ENCODE peak calls at places on chromosomes 11 and 22, in five cellular contexts. H is AG10803; V is stimulated activated CD4-positive, alpha-beta T cell treated with anti-CD3 and anti-CD28 coated beads, TNF-alpha, amount 100 ng/mL, for 1 hour; J is occipital lobe; T is T-helper 9 cell. U is an unnamed sample.

GRCh38 chr11:128133501-128133900 is 453.9 kb downstream of the ETS1 start:
- DNase-seq in H (no peak), V (no peak), J (no peak), T (no peak), U (no peak)

GRCh38 chr11:119340335-119341221 is at the start of gene C1QTNF5:
- DNase-seq in H (peak; percentile 84), V (no peak), J (no peak), T (no peak), U (peak; percentile 63)

GRCh38 chr22:45864959-45865496 is 111.9 kb downstream of the WNT7B start:
- DNase-seq in H (no peak), V (no peak), J (no peak), T (no peak), U (no peak)

GRCh38 chr22:22854466-22854865 is 33.1 kb upstream of the IGLL5 start:
- DNase-seq in H (no peak), V (no peak), J (no peak), T (no peak), U (no peak)

GRCh38 chr11:118953265-118953664 is 2.8 kb upstream of the UPK2 start:
- DNase-seq in H (no peak), V (no peak), J (peak; percentile 83), T (no peak), U (no peak)

GRCh38 chr11:28209906-28210305 is 101.7 kb downstream of the METTL15 start:
- DNase-seq in H (peak; percentile 64), V (no peak), J (no peak), T (no peak), U (no peak)

GRCh38 chr11:29159552-29160465 is 857.0 kb downstream of the KCNA4 start:
- DNase-seq in H (peak; percentile 73), V (no peak), J (no peak), T (no peak), U (no peak)

GRCh38 chr22:24486501-24486921 is 8.6 kb upstream of the UPB1 start:
- DNase-seq in H (peak; percentile 90), V (no peak), J (no peak), T (no peak), U (no peak)

GRCh38 chr11:130118165-130118564 is 41.4 kb upstream of the ST14 start:
- DNase-seq in H (no peak), V (no peak), J (no peak), T (no peak), U (no peak)

GRCh38 chr22:17922925-17923898 is 101.1 kb downstream of the MICAL3 start:
- DNase-seq in H (peak; percentile 89), V (no peak), J (no peak), T (no peak), U (no peak)

GRCh38 chr22:48569476-48570233 is 1258.0 kb downstream of the BRD1 start:
- DNase-seq in H (no peak), V (no peak), J (no peak), T (no peak), U (no peak)

GRCh38 chr11:125423247-125423849 is 72.7 kb downstream of the FEZ1 start:
- DNase-seq in H (no peak), V (no peak), J (no peak), T (no peak), U (no peak)

GRCh38 chr22:37951305-37951704 is 2.1 kb downstream of the C22orf23 start:
- DNase-seq in H (no peak), V (no peak), J (no peak), T (no peak), U (no peak)

GRCh38 chr11:88434333-88434976 is 96.9 kb upstream of the CTSC start:
- DNase-seq in H (no peak), V (no peak), J (no peak), T (no peak), U (no peak)

GRCh38 chr11:14656536-14657457 is 13.2 kb downstream of the PDE3B start:
- DNase-seq in H (no peak), V (no peak), J (no peak), T (no peak), U (no peak)

GRCh38 chr11:3202759-3203158 is 15.9 kb downstream of the MRGPRG start:
- DNase-seq in H (peak; percentile 13), V (no peak), J (no peak), T (no peak), U (no peak)

GRCh38 chr22:47190276-47190956 is 428.0 kb downstream of the TBC1D22A start:
- DNase-seq in H (no peak), V (no peak), J (no peak), T (no peak), U (no peak)

GRCh38 chr11:2102883-2103213 is 36.3 kb downstream of the IGF2 start:
- DNase-seq in H (no peak), V (no peak), J (no peak), T (no peak), U (no peak)

GRCh38 chr11:120651396-120651795 is 139.8 kb downstream of the GRIK4 start:
- DNase-seq in H (no peak), V (no peak), J (no peak), T (no peak), U (no peak)

GRCh38 chr11:26960265-26960664 is 33.6 kb upstream of the FIBIN start:
- DNase-seq in H (no peak), V (no peak), J (no peak), T (no peak), U (no peak)

GRCh38 chr11:118291453-118291852 is 13.1 kb upstream of the CD3E start:
- DNase-seq in H (no peak), V (no peak), J (no peak), T (no peak), U (no peak)

GRCh38 chr22:33034753-33035152 is 23.4 kb downstream of the SYN3 start:
- DNase-seq in H (no peak), V (no peak), J (no peak), T (no peak), U (no peak)

GRCh38 chr22:36900880-36901279 is 12.5 kb upstream of the CSF2RB start:
- DNase-seq in H (no peak), V (no peak), J (no peak), T (no peak), U (no peak)

GRCh38 chr11:64990222-64990918 is 6.4 kb downstream of the BATF2 start:
- DNase-seq in H (no peak), V (no peak), J (no peak), T (no peak), U (no peak)

GRCh38 chr22:40385041-40385782 is 14.8 kb downstream of the SGSM3 start:
- DNase-seq in H (no peak), V (no peak), J (no peak), T (no peak), U (no peak)

GRCh38 chr11:116541460-116541859 is 231.3 kb downstream of the BUD13 start:
- DNase-seq in H (no peak), V (no peak), J (no peak), T (no peak), U (no peak)

GRCh38 chr22:20550851-20551744 is 43.7 kb downstream of the MED15 start:
- DNase-seq in H (peak; percentile 77), V (no peak), J (peak; percentile 54), T (peak; percentile 33), U (peak; percentile 57)

GRCh38 chr11:101745756-101746155 is 161.9 kb upstream of the TRPC6 start:
- DNase-seq in H (no peak), V (no peak), J (no peak), T (no peak), U (no peak)

U was measured in anterior cingulate cortex.